ENCODE peak calls at places on chromosomes 6 and 20, in four cellular contexts. F is ovary, W is stomach, J is tibial artery. I is an unnamed sample.

GRCh38 chr6:4299476-4299875 is 164.1 kb upstream of the ECI2 start:
- DNase-seq in F (no peak), W (no peak), J (no peak), I (no peak)

GRCh38 chr6:27795697-27796494 is 116.3 kb downstream of the OR2B2 start:
- DNase-seq in F (no peak), W (no peak), J (no peak), I (no peak)

GRCh38 chr6:107620736-107621135 is 130.8 kb downstream of the SOBP start:
- DNase-seq in F (no peak), W (no peak), J (no peak), I (no peak)

GRCh38 chr6:39102024-39102820 is 12.8 kb downstream of the SAYSD1 start:
- DNase-seq in F (no peak), W (peak), J (no peak), I (no peak)

GRCh38 chr20:17806739-17807441 is 107.1 kb downstream of the BANF2 start:
- DNase-seq in F (peak), W (peak), J (peak), I (peak)

GRCh38 chr20:53764416-53764800 is 170.8 kb upstream of the ZNF217 start:
- DNase-seq in F (no peak), W (no peak), J (no peak), I (no peak)

GRCh38 chr20:58483470-58483869 is 31.7 kb downstream of the APCDD1L start:
- DNase-seq in F (no peak), W (no peak), J (no peak), I (no peak)

GRCh38 chr20:61950631-61951010 is 115.1 kb downstream of the TAF4 start:
- DNase-seq in F (no peak), W (no peak), J (peak), I (no peak)

GRCh38 chr20:20237093-20237959 is 130.6 kb upstream of the INSM1 start:
- DNase-seq in F (no peak), W (peak), J (no peak), I (no peak)

GRCh38 chr20:7106910-7107309 is 339.4 kb downstream of the BMP2 start:
- DNase-seq in F (no peak), W (no peak), J (no peak), I (no peak)

GRCh38 chr20:38283236-38283635 is 20.7 kb upstream of the BPI start:
- DNase-seq in F (no peak), W (no peak), J (no peak), I (no peak)

GRCh38 chr6:2554651-2555050 is 196.1 kb downstream of the MYLK4 start:
- DNase-seq in F (no peak), W (no peak), J (no peak), I (no peak)

GRCh38 chr6:123967900-123968299 is 164.2 kb downstream of the NKAIN2 start:
- DNase-seq in F (no peak), W (no peak), J (no peak), I (no peak)

GRCh38 chr6:99587792-99588191 is 18.8 kb upstream of the PRDM13 start:
- DNase-seq in F (no peak), W (no peak), J (no peak), I (no peak)

GRCh38 chr6:91483415-91483814 is 896.5 kb upstream of the MAP3K7 start:
- DNase-seq in F (no peak), W (no peak), J (no peak), I (no peak)

GRCh38 chr20:21640556-21640955 is 64.9 kb upstream of the PAX1 start:
- DNase-seq in F (no peak), W (no peak), J (no peak), I (no peak)

GRCh38 chr6:32973934-32974333 is 5.5 kb downstream of the BRD2 start:
- DNase-seq in F (no peak), W (no peak), J (no peak), I (no peak)

GRCh38 chr6:10221186-10221585 is 193.7 kb downstream of the TFAP2A start:
- DNase-seq in F (no peak), W (no peak), J (no peak), I (no peak)
- H3K27ac ChIP-seq in F (no peak), W (no peak), J (no peak), I (no peak)

DNA sequence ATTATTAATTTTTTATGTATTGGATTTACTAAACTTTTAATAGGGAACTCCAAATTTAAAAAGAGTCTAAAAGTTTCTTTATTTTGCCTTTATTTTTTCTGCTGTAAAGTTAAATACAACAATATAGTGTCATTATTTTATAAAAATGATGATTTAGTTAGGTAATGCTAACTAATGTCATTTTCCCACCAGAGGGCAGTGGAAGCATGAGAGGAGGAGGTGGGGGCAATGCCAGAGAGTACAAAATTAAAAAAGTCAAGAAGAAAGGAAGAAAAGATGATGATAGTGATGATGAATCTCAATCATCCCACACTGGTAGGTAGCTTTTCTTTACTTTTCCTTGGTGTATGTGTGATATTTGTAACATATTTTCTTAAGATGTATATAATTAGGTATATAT is 20.2 kb upstream of the FHL5 start:
- DNase-seq in F (no peak), W (no peak), J (no peak), I (no peak)
- TF ChIP-seq CTCF in F (no peak), W (peak), J (peak), I (peak)

DNA sequence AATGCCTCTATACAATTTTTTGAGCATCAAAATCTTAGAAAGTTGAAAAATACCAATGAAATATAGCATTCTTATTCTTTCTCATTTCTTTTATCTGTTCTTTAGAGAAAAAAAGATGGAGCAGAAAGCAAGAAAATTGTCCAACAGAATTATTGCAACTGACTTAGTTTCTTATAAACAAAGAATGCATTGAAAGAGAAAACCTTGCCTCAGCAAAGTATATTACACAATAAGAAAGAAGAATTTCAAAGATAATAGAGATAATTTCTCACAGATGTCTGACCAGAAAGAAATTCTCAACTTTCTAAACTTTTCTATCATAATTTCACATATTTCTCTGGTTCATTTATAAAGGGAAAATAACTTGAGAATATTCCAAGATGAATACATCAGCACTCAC is 47.0 kb upstream of the PRND start:
- DNase-seq in F (no peak), W (no peak), J (no peak), I (no peak)
- H3K27ac ChIP-seq in F (no peak), W (no peak), J (no peak), I (no peak)

GRCh38 chr20:24102290-24102689 is 113.7 kb upstream of the GGTLC1 start:
- DNase-seq in F (no peak), W (no peak), J (no peak), I (no peak)
- TF ChIP-seq CTCF in F (no peak), W (no peak), J (no peak), I (peak)

GRCh38 chr6:152682141-152682540 is 15.6 kb upstream of the MYCT1 start:
- DNase-seq in F (no peak), W (no peak), J (no peak), I (no peak)
- H3K27ac ChIP-seq in F (no peak), W (no peak), J (no peak), I (no peak)

GRCh38 chr6:31738048-31738979 is 1.5 kb upstream of the MSH5 start:
- DNase-seq in F (no peak), W (peak), J (no peak), I (no peak)
- TF ChIP-seq CTCF in F (no peak), W (peak), J (no peak), I (no peak)

GRCh38 chr6:157991067-157991432 is 9.4 kb downstream of the SYNJ2 start:
- DNase-seq in F (no peak), W (no peak), J (peak), I (no peak)
- H3K27ac ChIP-seq in F (no peak), W (no peak), J (peak), I (no peak)

GRCh38 chr6:71043902-71044301 is 87.0 kb upstream of the B3GAT2 start:
- DNase-seq in F (no peak), W (no peak), J (no peak), I (no peak)
- TF ChIP-seq CTCF in F (no peak), W (no peak), J (no peak), I (no peak)

DNA sequence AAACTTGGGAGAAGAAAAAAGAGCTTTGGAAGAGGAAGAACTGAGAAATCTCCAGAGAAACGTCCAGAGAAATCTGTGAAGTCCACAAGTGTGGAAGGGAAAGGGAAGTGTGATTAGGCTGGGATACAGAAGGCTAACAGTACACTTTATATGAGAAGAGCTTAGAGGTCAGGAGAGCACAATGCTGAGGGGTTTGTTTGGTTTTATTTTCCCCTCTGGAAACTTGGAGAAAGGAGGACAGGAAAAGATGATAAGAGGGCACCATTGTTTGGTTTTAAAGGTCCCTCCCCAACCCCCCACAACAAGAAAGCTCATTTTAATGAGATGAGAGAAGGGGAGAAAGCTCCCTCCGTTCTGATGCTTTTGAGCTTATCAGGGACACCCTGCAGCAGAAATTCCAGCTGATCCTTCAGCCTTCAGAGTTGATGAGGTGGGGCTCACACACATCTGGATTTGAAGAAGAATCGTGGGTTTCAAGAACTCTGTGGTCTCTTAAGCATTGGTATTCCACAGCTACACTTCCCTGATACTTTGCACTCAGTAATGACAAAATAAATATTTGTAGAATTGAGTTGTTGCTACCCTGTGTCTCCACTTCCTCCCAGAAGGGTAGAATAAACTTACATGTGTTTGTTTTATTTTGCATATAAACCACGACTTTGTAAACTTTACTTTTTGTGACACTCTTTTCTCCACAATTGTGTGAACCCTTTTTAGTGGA is 1.9 kb downstream of the NT5E start:
- DNase-seq in F (no peak), W (no peak), J (no peak), I (no peak)
- H3K27ac ChIP-seq in F (peak), W (no peak), J (peak), I (no peak)